ENCODE peak calls at places on chromosomes 4 and X, in four cellular contexts. B is H9, Y is neuronal stem cell, P is mesendoderm. R is an unnamed sample.
A peak's percentile ranks its signal among the peaks of the same experiment; 100 is the strongest.

GRCh38 chr4:144579411-144580020 is 66.4 kb upstream of the HHIP start:
- DNase-seq in P (no peak), B (no peak), Y (no peak), R (no peak)

GRCh38 chr4:12949719-12950118 is 534.4 kb downstream of the RAB28 start:
- DNase-seq in B (no peak), P (no peak), Y (no peak), R (peak; percentile 39)

GRCh38 chr4:104826171-104826570 is 320.5 kb upstream of the TET2 start:
- DNase-seq in Y (no peak), B (no peak), P (no peak), R (no peak)

GRCh38 chrX:49829016-49829415 is at the start of gene PAGE4:
- DNase-seq in Y (no peak), B (peak; percentile 65), P (peak; percentile 35), R (no peak)

GRCh38 chr4:26459756-26460530 is 30.3 kb downstream of the CCKAR start:
- DNase-seq in P (no peak), B (no peak), Y (no peak), R (no peak)

GRCh38 chr4:155377281-155377680 is 516 bp upstream of the MAP9 start:
- DNase-seq in Y (no peak), B (no peak), P (no peak), R (peak; percentile 22)

GRCh38 chr4:138275946-138276621 is 33.9 kb upstream of the SLC7A11 start:
- DNase-seq in B (no peak), P (peak; percentile 67), Y (no peak), R (peak; percentile 89)

GRCh38 chrX:104712515-104712914 is 146.5 kb downstream of the IL1RAPL2 start:
- DNase-seq in B (no peak), Y (no peak), P (no peak), R (peak; percentile 6)

GRCh38 chr4:14726441-14727405 is 275.6 kb upstream of the CPEB2 start:
- DNase-seq in P (peak; percentile 44), Y (no peak), B (peak; percentile 38), R (no peak)

GRCh38 chr4:141429933-141430332 is 206.4 kb upstream of the IL15 start:
- DNase-seq in B (no peak), Y (no peak), P (no peak), R (no peak)

GRCh38 chr4:141430686-141431085 is 205.7 kb upstream of the IL15 start:
- DNase-seq in P (no peak), Y (no peak), B (no peak), R (no peak)

GRCh38 chr4:141432000-141432712 is 204.2 kb upstream of the IL15 start:
- DNase-seq in P (no peak), B (no peak), Y (no peak), R (no peak)

GRCh38 chr4:141439223-141439622 is 197.2 kb upstream of the IL15 start:
- DNase-seq in P (no peak), B (no peak), Y (no peak), R (no peak)

DNA sequence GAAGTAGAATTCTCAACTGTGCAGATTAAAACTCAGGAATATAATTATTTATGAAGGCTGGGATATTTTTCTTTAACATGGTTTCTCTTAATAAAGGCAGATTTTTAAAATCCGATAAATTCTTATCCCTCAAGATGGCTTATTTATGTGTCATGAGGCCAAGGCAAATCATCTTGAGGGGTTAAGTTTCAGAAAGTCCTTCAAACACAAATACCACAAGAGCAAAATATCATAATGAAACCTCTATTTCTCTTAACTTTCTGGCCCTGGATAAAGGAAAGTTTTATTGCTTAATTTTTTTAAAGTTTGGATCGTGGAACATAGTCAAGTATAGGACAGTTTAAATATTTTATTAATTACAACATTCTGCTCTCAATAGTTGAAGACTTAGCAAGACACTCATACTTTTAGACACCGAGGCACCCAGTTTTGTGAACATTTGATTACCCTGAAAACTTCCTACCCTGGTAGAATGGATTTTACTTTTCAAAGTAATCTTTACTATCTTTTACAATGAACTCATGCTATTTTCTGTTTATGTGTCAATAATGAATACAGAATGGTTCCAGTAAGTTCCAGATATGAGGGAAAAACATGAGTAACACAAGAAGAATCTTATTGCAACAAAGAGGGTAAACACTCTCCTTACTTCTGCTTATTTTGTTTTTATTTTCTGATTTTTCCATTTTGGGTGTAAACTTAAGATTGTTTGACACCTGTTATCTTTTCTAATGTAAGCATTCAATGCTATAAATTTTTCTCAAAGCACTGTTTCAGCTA is 200.7 kb upstream of the IL15 start:
- DNase-seq in P (no peak), Y (no peak), B (no peak), R (peak; percentile 29)
- H3K4me1 ChIP-seq in P (no peaks in the 10 kb centered on the region), Y (no peaks in the 10 kb centered on the region), B (no peaks in the 10 kb centered on the region), R (no peaks in the 10 kb centered on the region)

DNA sequence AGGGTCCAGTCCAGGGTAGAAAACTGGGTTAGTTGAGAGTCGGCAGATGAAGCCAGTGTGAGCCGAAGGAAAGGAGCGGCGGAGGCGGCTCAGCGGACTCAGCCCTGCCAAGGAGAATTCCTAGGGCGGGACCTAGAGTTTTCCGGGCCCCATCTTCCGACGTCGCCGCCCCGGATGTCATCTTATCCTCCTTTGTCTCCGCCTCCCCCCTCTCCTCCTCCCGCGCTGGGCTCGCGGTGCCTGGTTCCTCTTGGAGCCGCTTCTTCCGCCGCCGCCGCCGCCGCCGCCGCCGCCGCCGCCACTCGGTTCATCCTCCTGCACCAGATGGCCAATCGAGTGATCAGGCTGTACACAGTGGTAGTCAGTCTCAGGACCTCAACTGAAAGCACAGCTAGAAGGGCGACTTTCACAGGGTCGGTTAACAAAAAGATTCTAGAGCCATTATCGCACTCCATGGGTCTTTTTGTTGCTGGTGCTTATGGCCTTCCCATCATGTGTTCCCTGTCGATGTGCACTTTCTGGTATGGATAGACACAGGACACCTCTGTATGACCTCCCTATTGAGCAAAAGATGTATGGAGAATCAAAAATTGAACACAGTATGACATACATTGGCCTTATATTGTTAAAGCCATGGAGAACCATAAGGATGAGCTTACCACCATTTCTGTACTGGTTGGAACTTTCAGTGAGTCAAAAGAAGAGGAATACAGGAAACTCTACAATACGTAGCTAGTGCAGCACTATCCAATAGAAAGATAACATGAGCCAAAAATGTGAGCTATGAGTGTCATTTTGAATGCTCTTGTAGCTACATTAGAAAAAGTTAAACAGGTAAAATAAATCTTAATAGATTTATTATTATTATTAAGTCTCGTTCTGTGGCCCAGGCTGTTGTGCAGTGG is 32.4 kb upstream of the THOC2 start:
- DNase-seq in B (peak; percentile 88), Y (peak; percentile 59), P (peak; percentile 93), R (peak; percentile 91)
- H2BK120ac ChIP-seq in B (no peak overlapping the region), Y (no peak overlapping the region), P (no peak overlapping the region), R (no peak overlapping the region)

DNA sequence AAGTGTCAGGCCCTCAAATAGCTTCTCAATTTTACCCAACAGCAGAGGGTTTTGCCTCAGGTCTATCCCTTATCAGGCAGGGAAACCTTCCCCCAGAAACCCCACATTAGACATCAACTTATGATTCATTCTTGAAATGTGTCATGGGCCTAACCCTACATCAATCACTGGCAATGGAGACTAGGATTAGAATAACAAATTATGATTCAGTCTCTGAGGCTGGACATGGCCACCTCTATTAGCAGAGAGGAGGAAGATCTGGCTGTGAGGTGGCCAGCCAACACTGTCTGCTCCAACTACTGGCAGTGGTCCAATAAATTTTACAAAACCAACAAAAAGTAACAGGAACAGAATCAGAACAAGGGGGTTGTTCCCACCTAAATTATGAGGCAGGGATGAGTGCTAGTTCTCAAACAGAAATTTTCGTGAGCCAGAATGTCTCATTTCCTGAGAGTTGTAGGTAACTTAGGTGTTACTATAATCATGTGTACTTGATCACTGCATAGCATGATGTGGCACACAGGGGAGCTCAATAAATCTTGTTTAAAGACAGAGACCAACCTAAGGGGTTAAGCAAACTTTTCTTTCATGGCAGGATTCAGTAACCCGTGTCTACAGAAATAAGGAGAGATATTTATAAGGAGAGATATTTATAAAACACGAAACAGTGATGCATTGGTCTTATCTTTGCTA is 126.8 kb downstream of the NFKB1 start:
- DNase-seq in P (no peak), Y (no peak), B (no peak), R (peak; percentile 35)
- H3K23ac ChIP-seq in P (no peak overlapping the region), Y (no peak overlapping the region), B (no peak overlapping the region), R (no peak overlapping the region)

GRCh38 chr4:158788608-158789007 is 19.8 kb downstream of the FNIP2 start:
- DNase-seq in Y (no peak), B (no peak), P (no peak), R (no peak)

GRCh38 chr4:158796370-158797140 is 27.7 kb downstream of the FNIP2 start:
- DNase-seq in P (no peak), Y (no peak), B (no peak), R (no peak)

GRCh38 chr4:158791588-158791987 is 22.8 kb downstream of the FNIP2 start:
- DNase-seq in B (no peak), P (no peak), Y (no peak), R (no peak)

GRCh38 chr4:158789853-158790252 is 21.0 kb downstream of the FNIP2 start:
- DNase-seq in Y (no peak), P (no peak), B (no peak), R (no peak)

GRCh38 chr4:158793021-158793420 is 24.2 kb downstream of the FNIP2 start:
- DNase-seq in P (peak; percentile 31), Y (no peak), B (no peak), R (no peak)
- H3K4me1 ChIP-seq in P (peaks cover 1% of the 10 kb centered on the region), Y (no peaks in the 10 kb centered on the region), B (no peaks in the 10 kb centered on the region), R (peaks cover 2% of the 10 kb centered on the region)

GRCh38 chr4:184345573-184345922 is 127.9 kb upstream of the ENPP6 start:
- DNase-seq in P (no peak), Y (no peak), B (no peak), R (peak; percentile 55)

GRCh38 chr4:184343400-184344177 is 125.9 kb upstream of the ENPP6 start:
- DNase-seq in Y (peak; percentile 69), B (peak; percentile 86), P (peak; percentile 91), R (peak; percentile 84)

GRCh38 chr4:184344899-184345572 is 127.4 kb upstream of the ENPP6 start:
- DNase-seq in Y (no peak), B (no peak), P (no peak), R (no peak)

GRCh38 chr4:184344435-184344834 is 126.8 kb upstream of the ENPP6 start:
- DNase-seq in Y (no peak), P (no peak), B (no peak), R (no peak)

DNA sequence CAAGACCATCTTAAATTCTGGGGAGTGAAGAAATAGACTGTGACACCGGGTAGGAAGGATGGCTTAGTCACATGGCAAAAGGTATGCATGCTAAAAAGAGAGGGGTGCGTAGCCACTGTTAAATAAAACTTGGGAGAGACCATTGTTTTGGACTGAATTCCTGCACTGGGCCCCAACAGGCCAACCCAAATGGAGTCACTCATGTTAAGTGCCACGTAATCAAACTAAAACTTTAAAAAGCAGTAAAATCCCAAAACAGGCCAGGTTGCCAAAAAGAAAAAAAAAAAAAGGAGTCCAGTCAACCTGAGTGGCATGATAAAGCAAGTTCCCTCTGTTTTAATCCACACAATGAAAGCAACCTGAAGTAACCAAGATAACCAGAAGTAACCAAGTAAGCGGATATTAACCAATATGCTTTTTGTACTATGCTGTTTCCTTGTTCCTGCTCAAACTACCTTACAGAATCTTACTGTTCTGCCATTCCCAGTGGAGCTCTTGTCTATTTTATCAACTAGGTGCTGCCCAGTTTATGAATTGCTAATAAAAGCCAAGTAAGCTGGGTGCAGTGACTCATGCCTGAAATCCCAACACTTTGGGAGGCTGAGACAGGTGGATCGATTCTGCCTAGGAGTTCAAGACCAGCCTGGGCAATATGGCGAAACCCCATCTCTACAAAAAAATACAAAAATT is 124.6 kb upstream of the ENPP6 start:
- DNase-seq in Y (no peak), B (no peak), P (no peak), R (no peak)
- H2BK120ac ChIP-seq in Y (no peak overlapping the region), B (no peak overlapping the region), P (no peak overlapping the region), R (no peak overlapping the region)